ENCODE peak calls at places on chromosomes 7 and 10, in ten cellular contexts. W is neural progenitor cell, I is endothelial cell of umbilical vein, L is IMR-90, N is H9, U is SK-N-SH, S is astrocyte, O is fibroblast of lung, C is HCT116, M is HepG2. R is an unnamed sample.

GRCh38 chr7:5574770-5575269 is 151.2 kb upstream of the TNRC18 start:
- DNase-seq in U (peak), L (no peak), C (no peak), I (peak), W (peak), N (peak), O (no peak), S (no peak), M (no peak), R (peak)

GRCh38 chr10:124264711-124265390 is 153.9 kb downstream of the OAT start:
- DNase-seq in L (no peak), U (no peak), M (no peak), O (no peak), S (no peak), I (no peak), C (no peak), W (no peak), N (no peak), R (no peak)

GRCh38 chr7:8178353-8178752 is 83.6 kb downstream of the ICA1 start:
- DNase-seq in O (no peak), C (no peak), M (no peak), I (peak), N (no peak), U (no peak), L (no peak), W (no peak), S (no peak), R (no peak)

GRCh38 chr7:142590077-142590476 is 159.2 kb upstream of the PRSS1 start:
- DNase-seq in M (no peak), N (no peak), C (no peak), O (no peak), S (no peak), W (no peak), U (no peak), L (no peak), I (no peak), R (no peak)

GRCh38 chr7:20998309-20998708 is 211.6 kb upstream of the SP8 start:
- DNase-seq in U (no peak), C (peak), O (no peak), I (no peak), W (no peak), M (peak), L (no peak), N (no peak), S (no peak), R (no peak)

GRCh38 chr7:104272767-104273384 is 55.5 kb upstream of the LHFPL3 start:
- DNase-seq in S (peak), N (no peak), W (no peak), C (peak), I (peak), U (peak), M (peak), O (peak), L (peak), R (no peak)

GRCh38 chr10:48274636-48275035 is at the start of gene FRMPD2:
- DNase-seq in I (no peak), M (no peak), L (no peak), N (peak), W (peak), C (no peak), S (no peak), U (no peak), O (no peak), R (no peak)

GRCh38 chr7:129778770-129779601 is 167.5 kb downstream of the NRF1 start:
- DNase-seq in S (no peak), M (no peak), W (peak), C (no peak), I (no peak), O (no peak), L (no peak), N (no peak), U (no peak), R (no peak)

GRCh38 chr10:62817120-62817762 is 1.1 kb upstream of the EGR2 start:
- DNase-seq in L (peak), C (no peak), I (peak), N (peak), W (peak), M (no peak), O (peak), S (peak), U (peak), R (peak)

GRCh38 chr10:11262210-11263038 is 244.8 kb downstream of the CELF2 start:
- DNase-seq in C (no peak), S (no peak), U (no peak), N (no peak), L (no peak), O (no peak), M (no peak), W (no peak), I (no peak), R (no peak)

GRCh38 chr10:80277567-80278250 is 11.7 kb downstream of the MAT1A start:
- DNase-seq in M (no peak), C (no peak), U (no peak), L (no peak), W (no peak), I (no peak), N (no peak), O (no peak), S (no peak), R (no peak)

GRCh38 chr7:45177801-45178200 is 20.2 kb downstream of the RAMP3 start:
- DNase-seq in I (no peak), S (no peak), O (no peak), L (no peak), N (no peak), W (no peak), U (no peak), C (no peak), M (no peak), R (peak)

GRCh38 chr10:113765910-113766309 is 14.4 kb downstream of the PLEKHS1 start:
- DNase-seq in U (no peak), N (no peak), I (no peak), M (no peak), S (no peak), C (no peak), L (no peak), O (no peak), W (no peak), R (no peak)

GRCh38 chr7:4849390-4849789 is 12.4 kb downstream of the PAPOLB start:
- DNase-seq in O (peak), N (no peak), M (peak), W (peak), C (peak), S (peak), U (peak), I (peak), L (peak), R (no peak)

GRCh38 chr10:111098679-111099437 is 22.0 kb downstream of the ADRA2A start:
- DNase-seq in M (no peak), O (no peak), I (no peak), N (no peak), S (no peak), W (no peak), C (peak), U (no peak), L (no peak), R (no peak)

GRCh38 chr10:65903620-65904019 is 1022.2 kb upstream of the LRRTM3 start:
- DNase-seq in O (no peak), S (no peak), M (no peak), L (no peak), U (no peak), I (no peak), C (no peak), W (no peak), N (no peak), R (no peak)

GRCh38 chr10:95315509-95315908 is 24.7 kb upstream of the PDLIM1 start:
- DNase-seq in N (no peak), C (no peak), O (no peak), U (peak), L (no peak), M (no peak), W (peak), I (no peak), S (no peak), R (no peak)

GRCh38 chr10:95312264-95312663 is 21.5 kb upstream of the PDLIM1 start:
- DNase-seq in O (peak), M (no peak), S (peak), L (peak), N (no peak), C (no peak), W (no peak), I (peak), U (no peak), R (no peak)

GRCh38 chr10:95309958-95310357 is 19.2 kb upstream of the PDLIM1 start:
- DNase-seq in C (no peak), S (no peak), W (no peak), L (no peak), U (no peak), M (no peak), I (no peak), N (no peak), O (no peak), R (no peak)

GRCh38 chr10:95312986-95313495 is 22.2 kb upstream of the PDLIM1 start:
- DNase-seq in W (peak), I (no peak), L (no peak), N (no peak), S (no peak), U (no peak), C (no peak), O (no peak), M (no peak), R (no peak)

GRCh38 chr10:95314519-95314918 is 23.7 kb upstream of the PDLIM1 start:
- DNase-seq in S (no peak), U (no peak), N (no peak), M (no peak), W (no peak), L (no peak), O (no peak), I (no peak), C (no peak), R (no peak)
- H3K9ac ChIP-seq in S (no peak), U (no peak), N (no peak), M (no peak), W (no peak), L (no peak), O (no peak), I (no peak), C (no peak), R (no peak)

DNA sequence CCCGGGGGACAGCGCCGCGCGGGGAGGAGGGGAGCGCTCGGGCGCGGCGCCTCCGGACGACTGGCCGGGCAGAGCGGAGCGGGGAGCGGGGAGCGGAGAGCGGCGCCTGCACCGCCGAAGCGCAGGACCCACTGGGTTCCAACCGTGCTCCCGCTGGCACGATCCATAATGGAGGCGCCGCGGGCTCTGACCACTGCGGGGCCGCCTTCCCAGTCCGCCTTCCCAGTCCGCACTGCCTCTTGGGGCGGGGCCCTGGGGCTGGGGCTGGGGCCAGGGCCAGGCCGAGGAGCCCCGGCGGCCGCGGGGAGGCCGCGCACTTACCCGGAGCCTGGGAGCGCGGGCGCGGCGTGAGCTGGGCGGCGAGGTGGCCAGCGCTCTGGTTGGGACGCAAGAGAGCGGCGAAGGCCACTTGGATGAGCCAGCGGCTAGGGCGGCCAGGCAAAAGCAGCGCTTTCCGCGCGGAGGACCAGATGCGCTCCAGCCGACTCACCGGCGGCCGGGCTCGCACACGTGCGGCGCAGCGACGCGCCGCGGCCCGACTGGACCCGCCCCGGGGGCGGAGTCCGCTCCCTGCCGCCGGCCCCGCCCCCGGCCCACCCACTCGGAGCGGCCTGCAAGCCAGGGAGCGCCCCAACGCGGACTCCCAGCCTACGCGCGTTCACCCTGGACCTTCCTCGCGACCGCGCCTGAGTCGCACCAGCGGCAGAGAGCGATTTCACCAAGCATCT is at the start of gene PUS7:
- DNase-seq in N (peak), O (peak), U (peak), I (peak), M (peak), C (peak), L (peak), W (peak), S (peak), R (peak)
- TF ChIP-seq CTCF in N (no peak), O (no peak), U (no peak), I (no peak), M (peak), C (no peak), L (no peak), W (no peak), S (no peak), R (no peak)

GRCh38 chr7:2316578-2316977 is 2.3 kb upstream of the SNX8 start:
- DNase-seq in I (no peak), O (no peak), C (no peak), U (no peak), S (no peak), L (no peak), M (no peak), N (no peak), W (no peak), R (no peak)

GRCh38 chr7:2312272-2312929 is 1.8 kb downstream of the SNX8 start:
- DNase-seq in L (no peak), O (no peak), U (no peak), N (no peak), I (no peak), M (no peak), S (no peak), W (no peak), C (no peak), R (peak)

GRCh38 chr7:2314209-2314955 is at the start of gene SNX8:
- DNase-seq in U (peak), I (peak), C (peak), N (peak), S (peak), L (peak), W (peak), O (peak), M (peak), R (peak)

GRCh38 chr7:2315787-2316186 is 1.5 kb upstream of the SNX8 start:
- DNase-seq in M (no peak), W (no peak), O (no peak), N (no peak), I (no peak), U (no peak), C (no peak), L (no peak), S (no peak), R (no peak)

GRCh38 chr7:2313450-2314208 is 612 bp downstream of the SNX8 start:
- DNase-seq in W (no peak), N (no peak), C (no peak), S (no peak), I (no peak), U (no peak), L (no peak), O (no peak), M (no peak), R (no peak)
- H3K27ac ChIP-seq in W (no peak), N (no peak), C (peak), S (peak), I (peak), U (peak), L (peak), O (peak), M (peak), R (peak)

GRCh38 chr7:36045830-36046341 is 107.2 kb upstream of the EEPD1 start:
- DNase-seq in O (no peak), S (no peak), C (no peak), L (no peak), N (peak), I (no peak), M (no peak), U (no peak), W (no peak), R (no peak)
- H3K9ac ChIP-seq in O (no peak), S (no peak), C (no peak), L (no peak), N (no peak), I (no peak), M (no peak), U (no peak), W (no peak), R (no peak)

DNA sequence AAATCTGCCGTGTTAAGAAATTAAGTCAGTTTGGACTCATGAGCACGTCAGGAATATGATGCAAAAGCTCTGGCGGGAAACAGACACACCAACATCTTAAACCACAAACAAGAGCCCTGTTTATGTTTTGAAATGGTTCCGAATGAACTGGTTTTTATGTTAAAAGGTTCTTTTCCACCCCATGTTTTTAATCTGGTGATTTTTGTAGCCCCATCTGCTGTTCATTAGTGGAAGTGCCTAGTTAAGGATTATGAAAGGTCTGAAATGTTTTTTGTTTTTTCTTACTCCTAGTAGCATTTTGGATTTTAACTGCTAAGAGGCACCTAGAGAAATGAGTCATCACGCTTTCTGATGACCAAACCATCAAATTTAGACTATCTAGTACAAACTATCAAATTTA is 404.1 kb upstream of the MKI67 start:
- DNase-seq in W (no peak), M (no peak), N (no peak), S (no peak), C (peak), U (peak), I (no peak), L (no peak), O (no peak), R (no peak)
- TF ChIP-seq CTCF in W (peak), M (peak), N (peak), S (peak), C (peak), U (peak), I (peak), L (peak), O (no peak), R (peak)

R was measured in kidney.